ENCODE peak calls at places on chromosomes 13 and 19, in four cellular contexts. I is RWPE1, S is pancreas, Q is OCI-LY7. H is an unnamed sample.

GRCh38 chr13:69092615-69093322 is 1014.9 kb upstream of the ATXN8OS start:
- DNase-seq in I (no peak), S (no peak), Q (no peak), H (no peak)

GRCh38 chr13:33871207-33872004 is 53.5 kb downstream of the RFC3 start:
- DNase-seq in I (no peak), S (no peak), Q (no peak), H (no peak)

GRCh38 chr13:114068723-114069322 is 63.6 kb downstream of the RASA3 start:
- DNase-seq in I (no peak), S (peak), Q (no peak), H (no peak)

GRCh38 chr19:45842198-45842597 is 20.7 kb downstream of the SYMPK start:
- DNase-seq in I (no peak), S (no peak), Q (no peak), H (no peak)

GRCh38 chr13:62085832-62086231 is 670.2 kb upstream of the PCDH20 start:
- DNase-seq in I (no peak), S (no peak), Q (no peak), H (no peak)

GRCh38 chr13:75636339-75637095 is 387 bp downstream of the LMO7 start:
- DNase-seq in I (peak), S (peak), Q (peak), H (peak)

GRCh38 chr19:43560687-43561086 is 14.6 kb downstream of the XRCC1 start:
- DNase-seq in I (no peak), S (no peak), Q (no peak), H (no peak)

GRCh38 chr19:961866-962620 is 22.1 kb upstream of the WDR18 start:
- DNase-seq in I (no peak), S (no peak), Q (no peak), H (no peak)

GRCh38 chr13:19984430-19985218 is 26.1 kb downstream of the ZMYM2 start:
- DNase-seq in I (peak), S (no peak), Q (peak), H (no peak)

GRCh38 chr19:32363175-32363574 is 17.8 kb downstream of the ZNF507 start:
- DNase-seq in I (no peak), S (no peak), Q (no peak), H (no peak)

GRCh38 chr19:49442793-49443365 is 1.6 kb upstream of the SLC17A7 start:
- DNase-seq in I (peak), S (peak), Q (peak), H (no peak)

GRCh38 chr19:15200575-15201364 is at the start of gene NOTCH3:
- DNase-seq in I (no peak), S (peak), Q (no peak), H (no peak)

GRCh38 chr13:77176350-77176749 is 149.4 kb upstream of the FBXL3 start:
- DNase-seq in I (peak), S (no peak), Q (no peak), H (no peak)

GRCh38 chr19:530133-531008 is 1.2 kb upstream of the CDC34 start:
- DNase-seq in I (no peak), S (peak), Q (no peak), H (no peak)

GRCh38 chr13:32636711-32637110 is 50.5 kb downstream of the PDS5B start:
- DNase-seq in I (no peak), S (no peak), Q (no peak), H (no peak)
- H3K27ac ChIP-seq in I (no peak), S (no peak), Q (no peak), H (no peak)

DNA sequence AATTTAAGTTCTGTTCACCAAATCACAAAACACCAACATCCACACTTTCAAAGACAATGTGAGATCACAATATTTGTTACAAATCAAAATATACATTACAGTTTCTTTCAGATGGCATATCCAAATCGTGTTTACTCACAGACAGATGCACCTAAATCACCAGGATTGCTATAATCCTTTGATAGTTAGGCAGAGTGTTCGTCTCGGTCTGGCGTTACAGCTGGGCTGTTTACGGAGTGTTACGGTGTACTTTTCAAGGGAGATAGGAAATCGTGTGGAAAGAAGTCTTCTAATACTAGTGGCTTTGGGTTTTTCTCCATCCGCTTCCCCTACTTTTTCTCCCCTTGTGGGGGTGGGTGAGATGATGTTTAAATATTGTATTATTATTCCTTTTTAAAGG is 1.9 kb downstream of the MAB21L1 start:
- DNase-seq in I (no peak), S (no peak), Q (no peak), H (no peak)
- H3K27ac ChIP-seq in I (no peak), S (no peak), Q (no peak), H (no peak)

DNA sequence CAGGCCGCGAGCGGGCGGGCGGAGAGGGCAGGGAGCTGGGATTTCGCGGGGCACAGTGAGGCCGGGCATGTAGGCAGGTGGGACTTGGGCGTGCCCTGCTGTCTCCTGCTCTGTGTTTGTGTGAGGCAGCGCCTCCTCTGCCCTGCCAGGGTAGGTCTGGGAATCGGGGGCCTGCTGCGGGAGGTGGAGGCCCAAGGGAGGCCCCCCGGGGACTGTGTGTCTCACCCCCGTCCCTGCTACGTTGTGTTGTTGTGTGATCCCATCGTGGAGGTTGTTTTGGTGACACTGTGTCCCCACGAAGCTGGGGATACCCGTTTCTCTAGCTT is 957 bp downstream of the FXYD1 start:
- DNase-seq in I (no peak), S (no peak), Q (no peak), H (no peak)
- H3K27ac ChIP-seq in I (no peak), S (peak), Q (no peak), H (peak)

DNA sequence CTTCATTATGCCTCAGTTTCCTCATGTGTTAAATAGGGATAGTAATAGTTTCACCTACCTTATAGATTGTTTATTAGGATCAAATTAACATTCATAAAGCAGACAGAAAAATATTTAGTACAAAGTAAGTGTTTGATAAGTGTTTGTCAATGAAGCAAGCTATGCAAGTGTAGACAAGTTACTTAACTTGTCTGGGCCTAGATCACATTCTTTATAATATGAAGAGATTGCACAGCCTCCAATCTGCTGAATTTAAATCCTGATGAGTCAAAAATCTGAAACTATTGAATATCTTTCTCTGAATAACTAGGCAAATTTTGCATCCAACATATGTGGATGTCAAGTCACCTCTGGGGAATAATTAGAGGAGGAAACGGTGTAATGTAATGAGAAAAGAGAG is 170.5 kb downstream of the MZT1 start:
- DNase-seq in I (peak), S (no peak), Q (no peak), H (no peak)
- H3K27ac ChIP-seq in I (no peak), S (no peak), Q (no peak), H (no peak)

GRCh38 chr13:27026396-27026795 is 145.2 kb downstream of the USP12 start:
- DNase-seq in I (no peak), S (no peak), Q (no peak), H (no peak)
- H3K27ac ChIP-seq in I (no peak), S (no peak), Q (no peak), H (no peak)

GRCh38 chr19:7348587-7349230 is at the start of gene ARHGEF18:
- DNase-seq in I (no peak), S (peak), Q (peak), H (no peak)
- H3K27ac ChIP-seq in I (no peak), S (no peak), Q (peak), H (no peak)